ENCODE peak calls at places on chromosomes 16 and 17, in nine cellular contexts. W is stimulated activated CD4-positive, alpha-beta T cell treated with anti-CD3 and anti-CD28 coated beads, Interleukin-4, amount 100 ng/mL, for 24 hours; O is stimulated activated naive CD8-positive, alpha-beta T cell treated with anti-CD3 and anti-CD28 coated beads, Interleukin-15, Interleukin-2, amounts not matched to agents 100 U/mL and 50 U/mL, for 24 hours; V is NCI-H460; H is A172; S is T-cell; T is uterus; J is activated CD4-positive, alpha-beta T cell treated with anti-CD3 and anti-CD28 coated beads for 24 hours; E is SW480. X is an unnamed sample.

GRCh38 chr17:77280304-77280910 is 139.6 kb downstream of the SEC14L1 start:
- DNase-seq in W (no peak), O (peak; percentile 11), V (no peak), H (peak; percentile 89), S (no peak), T (no peak), J (no peak), E (peak; percentile 79), X (no peak)

GRCh38 chr16:59593256-59593655 is 859.1 kb upstream of the GOT2 start:
- DNase-seq in W (no peak), O (no peak), V (no peak), H (no peak), S (no peak), T (no peak), J (no peak), E (no peak), X (no peak)

GRCh38 chr17:82003411-82004381 is 19.0 kb downstream of the CENPX start:
- DNase-seq in W (peak; percentile 58), O (peak; percentile 35), V (peak; percentile 52), H (peak; percentile 94), S (no peak), T (peak; percentile 88), J (no peak), E (peak; percentile 94), X (peak; percentile 79)

GRCh38 chr16:30767767-30768465 is 5.8 kb downstream of the RNF40 start:
- DNase-seq in W (no peak), O (no peak), V (no peak), H (no peak), S (no peak), T (no peak), J (no peak), E (no peak), X (no peak)

GRCh38 chr16:10521681-10522274 is 58.6 kb downstream of the EMP2 start:
- DNase-seq in W (peak; percentile 32), O (peak; percentile 25), V (peak; percentile 65), H (peak; percentile 66), S (peak; percentile 26), T (peak; percentile 63), J (peak; percentile 18), E (peak; percentile 53), X (peak; percentile 81)

GRCh38 chr16:14497245-14498082 is 132.6 kb downstream of the PARN start:
- DNase-seq in W (no peak), O (no peak), V (no peak), H (no peak), S (no peak), T (no peak), J (no peak), E (peak; percentile 79), X (no peak)

GRCh38 chr17:29711588-29712385 is 89.1 kb upstream of the CORO6 start:
- DNase-seq in W (no peak), O (no peak), V (no peak), H (no peak), S (no peak), T (no peak), J (no peak), E (no peak), X (no peak)

GRCh38 chr16:9092963-9093477 is 1.6 kb downstream of the HAPSTR1 start:
- DNase-seq in W (peak; percentile 44), O (peak; percentile 43), V (no peak), H (peak; percentile 20), S (peak; percentile 10), T (peak; percentile 19), J (no peak), E (no peak), X (peak; percentile 63)

GRCh38 chr16:49194499-49195260 is 87.0 kb downstream of the CBLN1 start:
- DNase-seq in W (no peak), O (no peak), V (no peak), H (no peak), S (no peak), T (no peak), J (no peak), E (no peak), X (no peak)

GRCh38 chr17:37037590-37038155 is 88.9 kb downstream of the AATF start:
- DNase-seq in W (no peak), O (no peak), V (no peak), H (no peak), S (no peak), T (no peak), J (no peak), E (no peak), X (no peak)

GRCh38 chr17:70318061-70318460 is 148.7 kb downstream of the KCNJ2 start:
- DNase-seq in W (no peak), O (no peak), V (no peak), H (no peak), S (no peak), T (no peak), J (no peak), E (no peak), X (no peak)

GRCh38 chr16:81831722-81832126 is 52.6 kb downstream of the PLCG2 start:
- DNase-seq in W (peak; percentile 20), O (peak; percentile 72), V (no peak), H (no peak), S (peak; percentile 29), T (peak; percentile 20), J (no peak), E (no peak), X (peak; percentile 75)

GRCh38 chr16:23145608-23146007 is 3.6 kb downstream of the USP31 start:
- DNase-seq in W (no peak), O (no peak), V (no peak), H (peak; percentile 84), S (no peak), T (peak; percentile 25), J (no peak), E (peak; percentile 8), X (no peak)

GRCh38 chr17:4721203-4722135 is 9.8 kb upstream of the MED11 start:
- DNase-seq in W (no peak), O (no peak), V (peak; percentile 55), H (peak; percentile 98), S (no peak), T (no peak), J (no peak), E (peak; percentile 85), X (no peak)

GRCh38 chr16:84096447-84097005 is 20.2 kb downstream of the MBTPS1 start:
- DNase-seq in W (no peak), O (no peak), V (no peak), H (no peak), S (no peak), T (no peak), J (no peak), E (no peak), X (no peak)

GRCh38 chr16:89322381-89323119 is 105.0 kb downstream of the ZNF778 start:
- DNase-seq in W (no peak), O (no peak), V (no peak), H (peak; percentile 80), S (no peak), T (peak; percentile 62), J (no peak), E (peak; percentile 27), X (no peak)

GRCh38 chr16:11084484-11085024 is 140.2 kb downstream of the CLEC16A start:
- DNase-seq in W (no peak), O (no peak), V (no peak), H (peak; percentile 60), S (no peak), T (peak; percentile 87), J (no peak), E (no peak), X (no peak)

GRCh38 chr17:70168979-70169706 is at the start of gene KCNJ2:
- DNase-seq in W (peak; percentile 29), O (peak; percentile 76), V (peak; percentile 85), H (no peak), S (peak; percentile 24), T (peak; percentile 55), J (peak; percentile 7), E (peak; percentile 83), X (peak; percentile 91)

GRCh38 chr16:87311387-87311786 is 5.8 kb downstream of the C16orf95 start:
- DNase-seq in W (no peak), O (no peak), V (no peak), H (no peak), S (no peak), T (no peak), J (no peak), E (no peak), X (no peak)

GRCh38 chr17:54919456-54919855 is 18.8 kb downstream of the TOM1L1 start:
- DNase-seq in W (no peak), O (no peak), V (no peak), H (no peak), S (no peak), T (no peak), J (no peak), E (no peak), X (no peak)

GRCh38 chr16:66996324-66996982 is 8.1 kb downstream of the CES4A start:
- DNase-seq in W (no peak), O (no peak), V (no peak), H (no peak), S (no peak), T (peak; percentile 76), J (no peak), E (no peak), X (peak; percentile 79)

GRCh38 chr16:68275611-68276191 is 11.4 kb downstream of the SLC7A6 start:
- DNase-seq in W (peak; percentile 36), O (no peak), V (no peak), H (no peak), S (peak; percentile 58), T (no peak), J (no peak), E (peak; percentile 32), X (no peak)

GRCh38 chr16:66904846-66905632 is 13.6 kb downstream of the CDH16 start:
- DNase-seq in W (no peak), O (no peak), V (no peak), H (no peak), S (no peak), T (no peak), J (no peak), E (no peak), X (no peak)

GRCh38 chr17:9132944-9133610 is 111.8 kb downstream of the NTN1 start:
- DNase-seq in W (no peak), O (no peak), V (no peak), H (no peak), S (no peak), T (no peak), J (no peak), E (no peak), X (no peak)

GRCh38 chr17:2177235-2177811 is 122.4 kb downstream of the HIC1 start:
- DNase-seq in W (no peak), O (no peak), V (no peak), H (no peak), S (no peak), T (peak; percentile 15), J (no peak), E (no peak), X (no peak)

GRCh38 chr16:31202402-31203385 is at the start of gene PYCARD:
- DNase-seq in W (no peak), O (peak; percentile 47), V (no peak), H (no peak), S (peak; percentile 44), T (peak; percentile 38), J (no peak), E (peak; percentile 16), X (peak; percentile 80)

GRCh38 chr16:17335826-17336492 is 134.8 kb downstream of the XYLT1 start:
- DNase-seq in W (no peak), O (no peak), V (no peak), H (no peak), S (no peak), T (peak; percentile 68), J (no peak), E (no peak), X (no peak)

GRCh38 chr17:28662527-28662829 is 473 bp downstream of the SUPT6H start:
- DNase-seq in W (no peak), O (no peak), V (no peak), H (no peak), S (no peak), T (no peak), J (no peak), E (no peak), X (no peak)

GRCh38 chr16:31265329-31266245 is 5.8 kb downstream of the ITGAM start:
- DNase-seq in W (peak; percentile 78), O (peak; percentile 85), V (no peak), H (peak; percentile 95), S (peak; percentile 13), T (no peak), J (peak; percentile 56), E (peak; percentile 51), X (no peak)

GRCh38 chr17:38751144-38751802 is 1.3 kb upstream of the PSMB3 start:
- DNase-seq in W (no peak), O (no peak), V (no peak), H (no peak), S (no peak), T (no peak), J (no peak), E (peak; percentile 50), X (no peak)

GRCh38 chr17:14715531-14715930 is 414.6 kb downstream of the HS3ST3B1 start:
- DNase-seq in W (no peak), O (no peak), V (no peak), H (no peak), S (no peak), T (no peak), J (no peak), E (no peak), X (no peak)